ENCODE peak calls at places on chromosome 4, in ten cellular contexts. S is renal cortical epithelial cell, L is tibial artery, K is NCI-H1105 treated with DMSO at 0.1 percent for 48 hours, X is erythroblast, D is GM13976, J is endothelial cell, Z is SK-N-DZ, F is aorta, I is A172. B is an unnamed sample.

GRCh38 chr4:90127223-90127705 is at the start of gene CCSER1:
- DNase-seq in S (peak; percentile 67), L (peak; percentile 76), K (no peak), X (peak; percentile 53), D (peak; percentile 59), J (peak; percentile 71), Z (peak; percentile 88), F (peak; percentile 88), I (no peak), B (peak; percentile 83)

GRCh38 chr4:152202415-152202814 is 333.5 kb downstream of the FBXW7 start:
- DNase-seq in S (no peak), L (no peak), K (no peak), X (no peak), D (no peak), J (no peak), Z (no peak), F (no peak), I (no peak), B (no peak)

GRCh38 chr4:73844352-73844751 is 7.9 kb downstream of the CXCL6 start:
- DNase-seq in S (peak; percentile 78), L (no peak), K (no peak), X (no peak), D (no peak), J (no peak), Z (no peak), F (no peak), I (no peak), B (no peak)

GRCh38 chr4:72817012-72817411 is 248.0 kb upstream of the ADAMTS3 start:
- DNase-seq in S (peak; percentile 12), L (no peak), K (no peak), X (no peak), D (no peak), J (no peak), Z (no peak), F (no peak), I (no peak), B (no peak)

GRCh38 chr4:105471566-105472176 is 2.2 kb downstream of the PPA2 start:
- DNase-seq in S (peak; percentile 76), L (peak; percentile 70), K (peak; percentile 60), X (peak; percentile 85), D (peak; percentile 62), J (peak; percentile 75), Z (peak; percentile 71), F (no peak), I (peak; percentile 80), B (peak; percentile 85)

GRCh38 chr4:112077743-112078142 is 67.5 kb upstream of the FAM241A start:
- DNase-seq in S (no peak), L (no peak), K (no peak), X (no peak), D (no peak), J (no peak), Z (no peak), F (no peak), I (no peak), B (no peak)

GRCh38 chr4:7716322-7716721 is 223.3 kb downstream of the AFAP1 start:
- DNase-seq in S (no peak), L (no peak), K (no peak), X (no peak), D (no peak), J (no peak), Z (no peak), F (no peak), I (no peak), B (no peak)

GRCh38 chr4:1512738-1513660 is 106.8 kb upstream of the NKX1-1 start:
- DNase-seq in S (no peak), L (no peak), K (no peak), X (peak; percentile 35), D (no peak), J (peak; percentile 74), Z (no peak), F (peak; percentile 78), I (no peak), B (no peak)

GRCh38 chr4:98519268-98519993 is 139.0 kb downstream of the TSPAN5 start:
- DNase-seq in S (no peak), L (no peak), K (no peak), X (no peak), D (no peak), J (no peak), Z (no peak), F (no peak), I (no peak), B (no peak)

GRCh38 chr4:156829194-156829593 is 142.4 kb downstream of the PDGFC start:
- DNase-seq in S (no peak), L (peak; percentile 72), K (no peak), X (no peak), D (no peak), J (no peak), Z (no peak), F (no peak), I (no peak), B (no peak)

GRCh38 chr4:94497690-94498089 is 45.9 kb downstream of the PDLIM5 start:
- DNase-seq in S (no peak), L (no peak), K (no peak), X (no peak), D (no peak), J (no peak), Z (no peak), F (no peak), I (no peak), B (no peak)

GRCh38 chr4:123856689-123857545 is 460.3 kb downstream of the SPRY1 start:
- DNase-seq in S (peak; percentile 32), L (no peak), K (peak; percentile 31), X (peak; percentile 4), D (no peak), J (peak; percentile 61), Z (peak; percentile 2), F (no peak), I (no peak), B (no peak)

GRCh38 chr4:101420661-101421060 is 73.3 kb upstream of the PPP3CA start:
- DNase-seq in S (no peak), L (no peak), K (no peak), X (no peak), D (no peak), J (no peak), Z (no peak), F (no peak), I (no peak), B (no peak)

GRCh38 chr4:104966349-104967033 is 180.2 kb upstream of the TET2 start:
- DNase-seq in S (peak; percentile 89), L (no peak), K (no peak), X (no peak), D (peak; percentile 55), J (no peak), Z (no peak), F (no peak), I (no peak), B (peak; percentile 95)

GRCh38 chr4:75432683-75433082 is 81.5 kb downstream of the RCHY1 start:
- DNase-seq in S (peak; percentile 22), L (no peak), K (no peak), X (peak; percentile 44), D (no peak), J (peak; percentile 12), Z (peak; percentile 1), F (no peak), I (no peak), B (peak; percentile 37)

GRCh38 chr4:6271701-6272465 is 2.2 kb downstream of the WFS1 start:
- DNase-seq in S (no peak), L (peak; percentile 84), K (no peak), X (no peak), D (no peak), J (no peak), Z (no peak), F (peak; percentile 85), I (peak; percentile 35), B (no peak)

GRCh38 chr4:165393704-165394103 is 14.9 kb downstream of the CPE start:
- DNase-seq in S (peak; percentile 6), L (no peak), K (no peak), X (no peak), D (no peak), J (no peak), Z (no peak), F (no peak), I (no peak), B (no peak)

GRCh38 chr4:82437285-82438005 is 7.1 kb downstream of the ENOPH1 start:
- DNase-seq in S (peak; percentile 26), L (no peak), K (no peak), X (no peak), D (no peak), J (no peak), Z (no peak), F (no peak), I (no peak), B (no peak)

GRCh38 chr4:106297636-106298035 is 18.4 kb downstream of the TBCK start:
- DNase-seq in S (peak; percentile 85), L (no peak), K (no peak), X (no peak), D (no peak), J (no peak), Z (no peak), F (no peak), I (no peak), B (no peak)

GRCh38 chr4:186726440-186727148 is 2.9 kb upstream of the FAT1 start:
- DNase-seq in S (peak; percentile 40), L (peak; percentile 87), K (peak; percentile 57), X (peak; percentile 67), D (no peak), J (peak; percentile 81), Z (peak; percentile 47), F (peak; percentile 90), I (peak; percentile 63), B (no peak)

GRCh38 chr4:142473218-142473959 is 372.7 kb downstream of the INPP4B start:
- DNase-seq in S (peak; percentile 35), L (no peak), K (no peak), X (no peak), D (no peak), J (no peak), Z (no peak), F (no peak), I (peak; percentile 46), B (peak; percentile 3)

GRCh38 chr4:15131551-15131950 is 129.3 kb downstream of the CPEB2 start:
- DNase-seq in S (no peak), L (no peak), K (no peak), X (no peak), D (no peak), J (no peak), Z (no peak), F (no peak), I (no peak), B (no peak)

GRCh38 chr4:10013722-10014121 is 7.6 kb downstream of the SLC2A9 start:
- DNase-seq in S (no peak), L (no peak), K (peak; percentile 40), X (peak; percentile 48), D (peak; percentile 63), J (peak; percentile 71), Z (peak; percentile 31), F (no peak), I (no peak), B (peak; percentile 85)

GRCh38 chr4:48898733-48899431 is 7.7 kb downstream of the OCIAD2 start:
- DNase-seq in S (no peak), L (no peak), K (no peak), X (peak; percentile 31), D (no peak), J (no peak), Z (no peak), F (no peak), I (peak; percentile 36), B (no peak)

GRCh38 chr4:167114416-167114971 is 119.8 kb downstream of the SPOCK3 start:
- DNase-seq in S (peak; percentile 11), L (no peak), K (no peak), X (no peak), D (no peak), J (no peak), Z (no peak), F (no peak), I (no peak), B (peak; percentile 54)

GRCh38 chr4:25427871-25428270 is 50.8 kb downstream of the ANAPC4 start:
- DNase-seq in S (no peak), L (no peak), K (no peak), X (no peak), D (no peak), J (no peak), Z (no peak), F (no peak), I (no peak), B (no peak)

GRCh38 chr4:73603307-73603710 is 16.9 kb downstream of the RASSF6 start:
- DNase-seq in S (peak; percentile 92), L (no peak), K (peak; percentile 12), X (no peak), D (peak; percentile 25), J (no peak), Z (no peak), F (no peak), I (peak; percentile 54), B (no peak)

GRCh38 chr4:28062562-28062961 is 1201.9 kb downstream of the STIM2 start:
- DNase-seq in S (no peak), L (no peak), K (no peak), X (no peak), D (no peak), J (no peak), Z (no peak), F (no peak), I (no peak), B (no peak)

B was measured in GM12865.